ENCODE peak calls at places on chromosomes 4 and X, in five cellular contexts. Q, W, N, D and F are unnamed samples.

GRCh38 chr4:8834681-8835220 is 36.9 kb downstream of the HMX1 start:
- DNase-seq in Q (no peak), W (no peak), N (no peak), D (no peak), F (no peak)

GRCh38 chrX:1564750-1565683 is 26.4 kb upstream of the AKAP17A start:
- DNase-seq in Q (no peak), W (no peak), N (no peak), D (no peak), F (no peak)

GRCh38 chr4:183241322-183241640 is 78.8 kb downstream of the CLDN22 start:
- DNase-seq in Q (peak; percentile 88), W (no peak), N (no peak), D (no peak), F (peak; percentile 63)

GRCh38 chr4:6938237-6938636 is 28.6 kb downstream of the TBC1D14 start:
- DNase-seq in Q (no peak), W (no peak), N (no peak), D (no peak), F (no peak)

GRCh38 chr4:7546809-7547367 is 112.2 kb upstream of the PSAPL1 start:
- DNase-seq in Q (peak; percentile 6), W (no peak), N (peak; percentile 51), D (no peak), F (no peak)

GRCh38 chr4:74942251-74942917 is 9.5 kb downstream of the PARM1 start:
- DNase-seq in Q (peak; percentile 80), W (no peak), N (no peak), D (no peak), F (peak; percentile 22)

GRCh38 chrX:20571611-20572010 is 304.9 kb upstream of the RPS6KA3 start:
- DNase-seq in Q (no peak), W (no peak), N (no peak), D (no peak), F (peak; percentile 11)

GRCh38 chr4:74111990-74112389 is 13.0 kb upstream of the CXCL2 start:
- DNase-seq in Q (peak; percentile 100), W (peak; percentile 89), N (no peak), D (no peak), F (peak; percentile 93)

GRCh38 chr4:13851541-13851940 is 224.0 kb upstream of the BOD1L1 start:
- DNase-seq in Q (no peak), W (no peak), N (no peak), D (no peak), F (no peak)